ENCODE peak calls at places on chromosomes 3 and 15, in ten cellular contexts. E is coronary artery, R is AG04450, L is tibial artery, W is thoracic aorta, K is GM12878, Y is GM12865, H is pancreas, B is fibroblast of pulmonary artery, I is left lung. O is an unnamed sample.

GRCh38 chr15:91183630-91184029 is 83.6 kb downstream of the SV2B start:
- DNase-seq in E (no peak), R (no peak), L (no peak), W (no peak), K (no peak), Y (no peak), H (no peak), B (no peak), I (no peak), O (no peak)

GRCh38 chr3:159158213-159158612 is 356.4 kb downstream of the MFSD1 start:
- DNase-seq in E (no peak), R (no peak), L (no peak), W (no peak), K (no peak), Y (peak), H (no peak), B (peak), I (no peak), O (no peak)

GRCh38 chr3:83953417-83954089 is 1005.2 kb upstream of the CADM2 start:
- DNase-seq in E (no peak), R (no peak), L (no peak), W (no peak), K (no peak), Y (no peak), H (no peak), B (no peak), I (no peak), O (peak)

GRCh38 chr3:121529308-121529707 is 16.5 kb downstream of the POLQ start:
- DNase-seq in E (no peak), R (no peak), L (no peak), W (no peak), K (no peak), Y (no peak), H (no peak), B (peak), I (no peak), O (no peak)

GRCh38 chr3:183131735-183132134 is 30.8 kb downstream of the LAMP3 start:
- DNase-seq in E (no peak), R (no peak), L (no peak), W (no peak), K (no peak), Y (no peak), H (no peak), B (peak), I (no peak), O (no peak)

GRCh38 chr3:77467702-77468407 is 428.0 kb downstream of the ROBO2 start:
- DNase-seq in E (no peak), R (no peak), L (peak), W (no peak), K (no peak), Y (no peak), H (no peak), B (no peak), I (no peak), O (no peak)

GRCh38 chr15:44676676-44677075 is 13.2 kb upstream of the SPG11 start:
- DNase-seq in E (no peak), R (no peak), L (no peak), W (no peak), K (no peak), Y (no peak), H (no peak), B (no peak), I (no peak), O (no peak)

GRCh38 chr15:88256261-88257230 is at the start of gene NTRK3:
- DNase-seq in E (no peak), R (no peak), L (no peak), W (no peak), K (no peak), Y (no peak), H (peak), B (peak), I (no peak), O (no peak)

GRCh38 chr15:95326689-95327525 is 1003.6 kb upstream of the NR2F2 start:
- DNase-seq in E (peak), R (no peak), L (peak), W (no peak), K (no peak), Y (no peak), H (peak), B (peak), I (no peak), O (no peak)

DNA sequence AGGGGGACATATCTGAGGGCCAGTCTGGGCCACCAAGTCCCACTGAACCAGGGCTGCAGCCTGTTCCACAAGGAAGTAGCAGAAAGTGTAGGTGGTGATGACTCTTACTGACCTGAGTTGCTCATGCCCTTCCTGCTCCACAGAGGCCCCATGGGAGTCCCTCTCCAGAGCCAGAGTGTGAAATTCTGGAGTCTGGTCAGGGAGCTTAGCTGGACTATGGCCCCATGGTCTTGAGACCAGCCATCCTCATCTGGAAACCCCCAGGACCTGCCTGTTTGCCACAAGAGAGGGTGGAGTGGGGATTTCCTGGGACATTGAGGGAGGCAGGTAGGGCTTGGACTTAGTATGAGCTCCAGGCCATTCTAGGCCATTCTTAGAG is 3.0 kb downstream of the SPINT1 start:
- DNase-seq in E (no peak), R (no peak), L (no peak), W (no peak), K (no peak), Y (peak), H (peak), B (no peak), I (no peak), O (no peak)
- H3K4me3 ChIP-seq in E (no peak), R (no peak), L (no peak), W (no peak), K (peak), Y (no peak), H (no peak), B (no peak), I (peak), O (no peak)

DNA sequence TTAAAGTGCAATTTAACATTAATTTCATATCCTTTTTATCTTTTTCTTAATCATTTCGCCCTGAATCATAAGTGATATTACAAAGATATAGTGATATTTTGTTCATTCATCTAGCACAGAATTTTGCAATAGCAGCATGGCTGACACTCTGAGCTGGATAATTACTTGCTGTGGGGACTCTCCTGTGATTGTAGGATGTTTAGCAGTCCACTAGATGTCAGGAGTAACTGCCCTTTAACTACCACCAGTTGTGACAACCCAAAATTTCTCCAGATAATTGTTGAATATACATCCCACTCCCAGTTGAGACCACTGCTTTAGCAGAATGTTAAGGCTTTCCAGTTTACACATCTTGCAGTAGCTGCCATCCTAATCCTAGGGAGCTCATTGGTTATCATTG is 196.8 kb upstream of the MBNL1 start:
- DNase-seq in E (no peak), R (peak), L (no peak), W (no peak), K (no peak), Y (peak), H (no peak), B (peak), I (no peak), O (peak)
- TF ChIP-seq CTCF in E (peak), R (peak), L (peak), W (peak), K (peak), Y (peak), H (no peak), B (peak), I (peak), O (peak)

DNA sequence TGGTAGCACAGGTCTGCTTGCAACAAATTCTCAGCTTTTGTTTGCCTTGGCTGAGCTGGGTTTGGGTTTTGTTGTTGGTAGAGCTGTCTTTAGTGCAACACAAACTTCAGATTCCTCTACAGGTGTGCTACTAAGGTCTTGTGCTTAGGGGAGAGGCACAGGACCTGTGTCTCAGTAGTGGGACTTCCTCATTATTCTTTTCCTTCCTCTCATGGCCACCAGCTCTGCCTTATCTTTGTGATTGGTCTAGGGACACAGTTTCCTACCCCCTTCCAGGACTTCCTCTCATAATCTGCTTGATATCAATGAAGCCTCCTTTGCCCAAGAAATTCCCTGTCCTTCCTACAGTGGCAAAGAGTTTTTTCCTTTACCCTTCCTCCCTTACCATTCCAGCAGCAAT is 24.9 kb upstream of the DNAAF4 start:
- DNase-seq in E (no peak), R (no peak), L (no peak), W (no peak), K (no peak), Y (no peak), H (no peak), B (no peak), I (no peak), O (no peak)
- H3K4me3 ChIP-seq in E (no peak), R (no peak), L (no peak), W (no peak), K (no peak), Y (no peak), H (no peak), B (no peak), I (no peak), O (no peak)

GRCh38 chr3:43733459-43734384 is 43.0 kb downstream of the ABHD5 start:
- DNase-seq in E (no peak), R (no peak), L (peak), W (peak), K (no peak), Y (no peak), H (no peak), B (peak), I (no peak), O (peak)
- TF ChIP-seq CTCF in E (no peak), R (no peak), L (no peak), W (no peak), K (no peak), Y (no peak), H (no peak), B (no peak), I (no peak), O (no peak)